ENCODE peak calls at places on chromosomes 7 and 10, in seven cellular contexts. One of them, this sample, is unnamed.

GRCh38 chr7:6248581-6248980 is 23.8 kb downstream of the CYTH3 start:
- DNase-seq in neural progenitor cell: no peak
- DNase-seq in cardiac muscle cell: no peak
- DNase-seq in endothelial cell: no peak
- DNase-seq in dorsolateral prefrontal cortex: no peak
- DNase-seq in epithelial cell of proximal tubule: no peak
- DNase-seq in psoas muscle: no peak
- DNase-seq in this sample: no peak

GRCh38 chr7:117912421-117912820 is 39.2 kb upstream of the CTTNBP2 start:
- DNase-seq in neural progenitor cell: no peak
- DNase-seq in cardiac muscle cell: no peak
- DNase-seq in endothelial cell: no peak
- DNase-seq in dorsolateral prefrontal cortex: no peak
- DNase-seq in epithelial cell of proximal tubule: no peak
- DNase-seq in psoas muscle: no peak
- DNase-seq in this sample: no peak

GRCh38 chr10:3704565-3705360 is 80.2 kb downstream of the KLF6 start:
- DNase-seq in neural progenitor cell: no peak
- DNase-seq in cardiac muscle cell: peak; percentile 51
- DNase-seq in endothelial cell: no peak
- DNase-seq in dorsolateral prefrontal cortex: no peak
- DNase-seq in epithelial cell of proximal tubule: no peak
- DNase-seq in psoas muscle: no peak
- DNase-seq in this sample: no peak

GRCh38 chr7:111356941-111357340 is 205.4 kb downstream of the IMMP2L start:
- DNase-seq in neural progenitor cell: no peak
- DNase-seq in cardiac muscle cell: no peak
- DNase-seq in endothelial cell: no peak
- DNase-seq in dorsolateral prefrontal cortex: no peak
- DNase-seq in epithelial cell of proximal tubule: no peak
- DNase-seq in psoas muscle: no peak
- DNase-seq in this sample: no peak

GRCh38 chr10:105063796-105064195 is 422.7 kb downstream of the SORCS3 start:
- DNase-seq in neural progenitor cell: peak; percentile 80
- DNase-seq in cardiac muscle cell: peak; percentile 64
- DNase-seq in endothelial cell: peak; percentile 68
- DNase-seq in dorsolateral prefrontal cortex: no peak
- DNase-seq in epithelial cell of proximal tubule: no peak
- DNase-seq in psoas muscle: no peak
- DNase-seq in this sample: peak; percentile 53

GRCh38 chr10:6920072-6921019 is 340.3 kb upstream of the PRKCQ start:
- DNase-seq in neural progenitor cell: peak; percentile 87
- DNase-seq in cardiac muscle cell: peak; percentile 83
- DNase-seq in endothelial cell: peak; percentile 67
- DNase-seq in dorsolateral prefrontal cortex: peak; percentile 87
- DNase-seq in epithelial cell of proximal tubule: peak; percentile 1
- DNase-seq in psoas muscle: peak; percentile 61
- DNase-seq in this sample: peak; percentile 71

GRCh38 chr10:33008499-33009243 is 50.6 kb upstream of the ITGB1 start:
- DNase-seq in neural progenitor cell: peak; percentile 82
- DNase-seq in cardiac muscle cell: peak; percentile 84
- DNase-seq in endothelial cell: peak; percentile 73
- DNase-seq in dorsolateral prefrontal cortex: no peak
- DNase-seq in epithelial cell of proximal tubule: no peak
- DNase-seq in psoas muscle: no peak
- DNase-seq in this sample: peak; percentile 70

GRCh38 chr7:155466814-155467675 is 9.1 kb downstream of the EN2 start:
- DNase-seq in neural progenitor cell: peak; percentile 94
- DNase-seq in cardiac muscle cell: peak; percentile 70
- DNase-seq in endothelial cell: peak; percentile 87
- DNase-seq in dorsolateral prefrontal cortex: no peak
- DNase-seq in epithelial cell of proximal tubule: no peak
- DNase-seq in psoas muscle: no peak
- DNase-seq in this sample: peak; percentile 72

GRCh38 chr10:76150139-76150885 is 718.9 kb downstream of the LRMDA start:
- DNase-seq in neural progenitor cell: peak; percentile 89
- DNase-seq in cardiac muscle cell: peak; percentile 38
- DNase-seq in endothelial cell: no peak
- DNase-seq in dorsolateral prefrontal cortex: no peak
- DNase-seq in epithelial cell of proximal tubule: peak; percentile 88
- DNase-seq in psoas muscle: no peak
- DNase-seq in this sample: peak; percentile 14

GRCh38 chr10:12707461-12708185 is 293.9 kb downstream of the CCDC3 start:
- DNase-seq in neural progenitor cell: peak; percentile 49
- DNase-seq in cardiac muscle cell: peak; percentile 62
- DNase-seq in endothelial cell: peak; percentile 40
- DNase-seq in dorsolateral prefrontal cortex: no peak
- DNase-seq in epithelial cell of proximal tubule: peak; percentile 77
- DNase-seq in psoas muscle: no peak
- DNase-seq in this sample: peak; percentile 55

GRCh38 chr10:60315311-60315710 is 74.4 kb downstream of the ANK3 start:
- DNase-seq in neural progenitor cell: no peak
- DNase-seq in cardiac muscle cell: no peak
- DNase-seq in endothelial cell: no peak
- DNase-seq in dorsolateral prefrontal cortex: no peak
- DNase-seq in epithelial cell of proximal tubule: no peak
- DNase-seq in psoas muscle: no peak
- DNase-seq in this sample: no peak
- TF ChIP-seq CTCF in neural progenitor cell: no peak
- TF ChIP-seq CTCF in cardiac muscle cell: no peak
- TF ChIP-seq CTCF in endothelial cell: no peak
- TF ChIP-seq CTCF in dorsolateral prefrontal cortex: no peak
- TF ChIP-seq CTCF in epithelial cell of proximal tubule: no peak
- TF ChIP-seq CTCF in psoas muscle: no peak
- TF ChIP-seq CTCF in this sample: no peak

GRCh38 chr7:142299226-142299625 is 41.4 kb upstream of the PRSS58 start:
- DNase-seq in neural progenitor cell: no peak
- DNase-seq in cardiac muscle cell: no peak
- DNase-seq in endothelial cell: no peak
- DNase-seq in dorsolateral prefrontal cortex: no peak
- DNase-seq in epithelial cell of proximal tubule: no peak
- DNase-seq in psoas muscle: no peak
- DNase-seq in this sample: no peak

GRCh38 chr7:142298631-142299030 is 40.8 kb upstream of the PRSS58 start:
- DNase-seq in neural progenitor cell: no peak
- DNase-seq in cardiac muscle cell: no peak
- DNase-seq in endothelial cell: no peak
- DNase-seq in dorsolateral prefrontal cortex: no peak
- DNase-seq in epithelial cell of proximal tubule: no peak
- DNase-seq in psoas muscle: no peak
- DNase-seq in this sample: no peak

GRCh38 chr7:142301299-142301698 is 43.4 kb upstream of the PRSS58 start:
- DNase-seq in neural progenitor cell: no peak
- DNase-seq in cardiac muscle cell: no peak
- DNase-seq in endothelial cell: no peak
- DNase-seq in dorsolateral prefrontal cortex: no peak
- DNase-seq in epithelial cell of proximal tubule: no peak
- DNase-seq in psoas muscle: no peak
- DNase-seq in this sample: no peak

GRCh38 chr7:142300689-142301088 is 42.8 kb upstream of the PRSS58 start:
- DNase-seq in neural progenitor cell: peak; percentile 45
- DNase-seq in cardiac muscle cell: no peak
- DNase-seq in endothelial cell: peak; percentile 28
- DNase-seq in dorsolateral prefrontal cortex: no peak
- DNase-seq in epithelial cell of proximal tubule: no peak
- DNase-seq in psoas muscle: no peak
- DNase-seq in this sample: peak; percentile 24

GRCh38 chr7:142298009-142298408 is 40.2 kb upstream of the PRSS58 start:
- DNase-seq in neural progenitor cell: peak; percentile 68
- DNase-seq in cardiac muscle cell: peak; percentile 22
- DNase-seq in endothelial cell: peak; percentile 44
- DNase-seq in dorsolateral prefrontal cortex: no peak
- DNase-seq in epithelial cell of proximal tubule: no peak
- DNase-seq in psoas muscle: no peak
- DNase-seq in this sample: no peak
- TF ChIP-seq CTCF in neural progenitor cell: peak; percentile 53
- TF ChIP-seq CTCF in cardiac muscle cell: no peak
- TF ChIP-seq CTCF in endothelial cell: peak; percentile 40
- TF ChIP-seq CTCF in dorsolateral prefrontal cortex: no peak
- TF ChIP-seq CTCF in epithelial cell of proximal tubule: peak; percentile 62
- TF ChIP-seq CTCF in psoas muscle: no peak
- TF ChIP-seq CTCF in this sample: peak; percentile 12

DNA sequence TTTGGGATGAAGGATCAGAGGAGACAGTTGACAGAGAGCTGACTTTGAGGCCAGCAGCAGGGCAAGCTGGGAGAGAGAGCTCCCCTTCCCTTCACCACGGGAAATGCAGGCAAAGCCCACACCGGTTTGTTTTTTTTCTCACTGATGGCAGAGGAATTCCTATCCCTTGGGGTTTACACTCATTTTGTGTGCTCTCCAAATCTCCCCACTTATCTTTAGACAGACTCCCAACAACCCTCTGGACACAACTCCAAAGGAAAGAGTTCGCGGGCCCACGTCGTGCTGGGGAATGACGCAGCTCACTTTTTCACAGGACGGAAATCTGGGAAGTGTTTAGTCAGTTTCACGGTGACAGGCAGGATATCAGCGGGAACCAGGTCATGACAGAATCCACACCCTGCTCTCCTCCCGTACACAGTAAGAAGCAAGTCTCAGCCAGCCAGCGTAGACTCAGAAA is 68.3 kb upstream of the FAM171A1 start:
- DNase-seq in neural progenitor cell: peak; percentile 53
- DNase-seq in cardiac muscle cell: peak; percentile 49
- DNase-seq in endothelial cell: peak; percentile 42
- DNase-seq in dorsolateral prefrontal cortex: no peak
- DNase-seq in epithelial cell of proximal tubule: no peak
- DNase-seq in psoas muscle: peak; percentile 21
- DNase-seq in this sample: no peak
- TF ChIP-seq CTCF in neural progenitor cell: peak; percentile 40
- TF ChIP-seq CTCF in cardiac muscle cell: peak; percentile 59
- TF ChIP-seq CTCF in endothelial cell: no peak
- TF ChIP-seq CTCF in dorsolateral prefrontal cortex: no peak
- TF ChIP-seq CTCF in epithelial cell of proximal tubule: peak; percentile 62
- TF ChIP-seq CTCF in psoas muscle: peak; percentile 27
- TF ChIP-seq CTCF in this sample: peak; percentile 47

DNA sequence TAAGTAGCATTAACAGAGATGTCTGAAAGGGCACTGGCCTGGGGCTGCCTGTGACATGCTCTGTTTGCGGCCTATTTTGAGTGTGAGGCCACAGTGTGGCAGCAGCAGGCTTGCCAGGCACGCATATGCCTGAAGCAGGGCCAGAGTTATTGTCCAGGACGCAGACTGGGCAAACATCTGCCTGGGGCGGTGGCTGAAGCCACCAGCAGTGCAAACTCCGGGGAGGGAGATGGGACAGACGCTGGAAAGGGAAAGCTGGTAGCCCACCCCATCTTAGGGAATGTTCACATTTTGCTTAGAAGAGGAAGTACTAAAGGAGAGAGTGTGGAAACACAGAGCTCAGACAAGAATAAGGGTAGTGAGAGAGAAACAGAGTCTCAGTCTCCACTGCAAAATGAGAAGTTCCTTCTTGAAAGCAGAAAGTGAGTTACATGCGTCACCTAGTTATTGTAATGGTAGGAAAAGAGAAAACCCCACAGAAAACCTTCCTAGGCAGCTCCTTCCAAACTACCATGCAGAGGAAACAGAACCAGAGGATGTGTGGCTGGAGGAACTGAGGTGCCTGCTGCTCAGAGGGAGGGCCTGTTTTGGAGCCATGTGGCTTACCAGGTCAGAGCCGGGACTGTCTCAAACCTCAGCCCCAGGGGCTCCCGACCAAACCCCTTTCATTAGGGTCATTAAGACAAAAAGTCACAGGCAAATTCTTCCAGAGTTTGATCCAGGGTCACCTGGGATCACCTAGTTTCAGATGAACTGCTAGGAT is 14.5 kb downstream of the AKR1B1 start:
- DNase-seq in neural progenitor cell: no peak
- DNase-seq in cardiac muscle cell: no peak
- DNase-seq in endothelial cell: no peak
- DNase-seq in dorsolateral prefrontal cortex: peak; percentile 58
- DNase-seq in epithelial cell of proximal tubule: no peak
- DNase-seq in psoas muscle: no peak
- DNase-seq in this sample: no peak
- TF ChIP-seq CTCF in neural progenitor cell: no peak
- TF ChIP-seq CTCF in cardiac muscle cell: no peak
- TF ChIP-seq CTCF in endothelial cell: no peak
- TF ChIP-seq CTCF in dorsolateral prefrontal cortex: peak; percentile 58
- TF ChIP-seq CTCF in epithelial cell of proximal tubule: peak; percentile 21
- TF ChIP-seq CTCF in psoas muscle: peak; percentile 43
- TF ChIP-seq CTCF in this sample: no peak

GRCh38 chr10:43219848-43220247 is 47.0 kb downstream of the RASGEF1A start:
- DNase-seq in neural progenitor cell: no peak
- DNase-seq in cardiac muscle cell: no peak
- DNase-seq in endothelial cell: no peak
- DNase-seq in dorsolateral prefrontal cortex: peak; percentile 27
- DNase-seq in epithelial cell of proximal tubule: no peak
- DNase-seq in psoas muscle: peak; percentile 7
- DNase-seq in this sample: no peak

GRCh38 chr10:43223056-43223455 is 43.8 kb downstream of the RASGEF1A start:
- DNase-seq in neural progenitor cell: no peak
- DNase-seq in cardiac muscle cell: no peak
- DNase-seq in endothelial cell: no peak
- DNase-seq in dorsolateral prefrontal cortex: no peak
- DNase-seq in epithelial cell of proximal tubule: no peak
- DNase-seq in psoas muscle: no peak
- DNase-seq in this sample: no peak

GRCh38 chr10:43220971-43221418 is 45.9 kb downstream of the RASGEF1A start:
- DNase-seq in neural progenitor cell: no peak
- DNase-seq in cardiac muscle cell: no peak
- DNase-seq in endothelial cell: no peak
- DNase-seq in dorsolateral prefrontal cortex: peak; percentile 46
- DNase-seq in epithelial cell of proximal tubule: no peak
- DNase-seq in psoas muscle: peak; percentile 2
- DNase-seq in this sample: no peak

GRCh38 chr10:43222296-43222695 is 44.6 kb downstream of the RASGEF1A start:
- DNase-seq in neural progenitor cell: no peak
- DNase-seq in cardiac muscle cell: no peak
- DNase-seq in endothelial cell: no peak
- DNase-seq in dorsolateral prefrontal cortex: peak; percentile 49
- DNase-seq in epithelial cell of proximal tubule: no peak
- DNase-seq in psoas muscle: peak; percentile 2
- DNase-seq in this sample: no peak

DNA sequence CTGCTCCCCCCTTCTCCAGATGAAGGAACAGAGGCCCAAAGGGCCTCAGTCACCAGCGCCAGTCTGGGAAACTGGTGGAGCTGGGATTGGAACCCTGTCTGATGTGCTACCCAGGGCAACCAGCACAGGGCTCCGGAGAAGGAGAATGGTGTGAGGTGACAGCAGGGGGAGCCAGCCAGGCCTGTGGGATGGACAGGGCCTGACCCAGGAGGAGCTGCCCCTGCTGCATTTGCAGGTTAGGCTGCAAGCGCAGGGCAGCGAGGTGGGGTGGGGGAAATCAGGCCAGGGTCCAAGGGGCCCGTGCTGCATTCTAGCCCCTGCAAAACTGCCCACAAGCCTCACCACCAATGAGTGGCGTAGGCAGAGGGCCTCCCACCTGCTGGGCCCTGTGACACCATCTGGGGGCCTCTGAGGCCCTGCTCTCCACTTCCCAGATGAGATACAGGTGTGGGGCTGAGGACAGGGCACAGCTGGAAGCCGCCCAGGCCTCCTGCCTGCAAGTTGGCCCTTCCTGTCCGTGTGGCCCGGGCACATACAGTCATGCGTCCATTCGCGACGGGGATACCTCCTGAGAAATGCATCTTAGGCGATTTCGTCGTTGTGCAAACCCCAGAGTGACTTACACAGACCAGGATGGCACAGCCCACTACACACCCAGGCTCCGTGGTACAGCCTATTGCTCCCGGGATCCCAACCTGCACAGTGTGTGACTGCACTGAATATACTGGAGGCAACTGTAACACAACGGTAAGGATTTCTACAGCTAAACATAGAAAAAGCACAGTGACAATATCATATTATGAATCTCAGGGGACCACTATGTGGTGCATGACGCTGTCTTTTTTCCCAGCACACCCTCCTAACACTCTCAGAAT is 45.2 kb downstream of the RASGEF1A start:
- DNase-seq in neural progenitor cell: peak; percentile 66
- DNase-seq in cardiac muscle cell: peak; percentile 46
- DNase-seq in endothelial cell: peak; percentile 57
- DNase-seq in dorsolateral prefrontal cortex: peak; percentile 41
- DNase-seq in epithelial cell of proximal tubule: no peak
- DNase-seq in psoas muscle: peak; percentile 6
- DNase-seq in this sample: peak; percentile 49
- TF ChIP-seq CTCF in neural progenitor cell: peak; percentile 49
- TF ChIP-seq CTCF in cardiac muscle cell: peak; percentile 15
- TF ChIP-seq CTCF in endothelial cell: no peak
- TF ChIP-seq CTCF in dorsolateral prefrontal cortex: no peak
- TF ChIP-seq CTCF in epithelial cell of proximal tubule: peak; percentile 45
- TF ChIP-seq CTCF in psoas muscle: no peak
- TF ChIP-seq CTCF in this sample: peak; percentile 28